ENCODE peak calls at places on chromosome 17, in nine cellular contexts. P, U, N, J, V, T, D, B and K are unnamed samples.

GRCh38 chr17:78485416-78486168 is 91.6 kb downstream of the DNAH17 start:
- DNase-seq in P (no peak), U (no peak), N (no peak), J (no peak), V (no peak), T (no peak), D (no peak), B (no peak), K (no peak)

GRCh38 chr17:78205124-78205775 is 8.8 kb upstream of the BIRC5 start:
- DNase-seq in P (no peak), U (no peak), N (no peak), J (no peak), V (no peak), T (no peak), D (no peak), B (no peak), K (no peak)

GRCh38 chr17:78049609-78050008 is 78.9 kb downstream of the TMC6 start:
- DNase-seq in P (no peak), U (no peak), N (no peak), J (no peak), V (no peak), T (no peak), D (no peak), B (no peak), K (no peak)

GRCh38 chr17:32488177-32488542 is 1.4 kb downstream of the CDK5R1 start:
- DNase-seq in P (no peak), U (no peak), N (no peak), J (no peak), V (no peak), T (no peak), D (no peak), B (no peak), K (no peak)

GRCh38 chr17:49362723-49363117 is 670 bp upstream of the ZNF652 start:
- DNase-seq in P (no peak), U (no peak), N (no peak), J (no peak), V (no peak), T (peak), D (no peak), B (no peak), K (no peak)

GRCh38 chr17:81340606-81341346 is 45.7 kb upstream of the SLC38A10 start:
- DNase-seq in P (peak), U (peak), N (no peak), J (no peak), V (no peak), T (no peak), D (no peak), B (no peak), K (peak)

GRCh38 chr17:73747221-73748002 is 103.2 kb upstream of the SDK2 start:
- DNase-seq in P (no peak), U (no peak), N (no peak), J (no peak), V (no peak), T (no peak), D (no peak), B (no peak), K (no peak)

GRCh38 chr17:34692932-34693331 is 113.5 kb downstream of the TMEM132E start:
- DNase-seq in P (no peak), U (no peak), N (no peak), J (no peak), V (no peak), T (peak), D (no peak), B (no peak), K (no peak)

GRCh38 chr17:40118093-40118492 is 3.7 kb upstream of the MSL1 start:
- DNase-seq in P (no peak), U (no peak), N (no peak), J (no peak), V (no peak), T (no peak), D (no peak), B (no peak), K (no peak)

GRCh38 chr17:31744541-31744951 is 114.5 kb downstream of the COPRS start:
- DNase-seq in P (no peak), U (no peak), N (no peak), J (no peak), V (no peak), T (no peak), D (no peak), B (no peak), K (no peak)

GRCh38 chr17:66386789-66387351 is 84.5 kb downstream of the PRKCA start:
- DNase-seq in P (no peak), U (no peak), N (no peak), J (no peak), V (no peak), T (peak), D (no peak), B (no peak), K (peak)

GRCh38 chr17:6713130-6713917 is at the start of gene SLC13A5:
- DNase-seq in P (no peak), U (peak), N (peak), J (peak), V (no peak), T (no peak), D (peak), B (no peak), K (no peak)

GRCh38 chr17:67218385-67218950 is 26.5 kb downstream of the HELZ start:
- DNase-seq in P (no peak), U (peak), N (no peak), J (no peak), V (no peak), T (no peak), D (no peak), B (no peak), K (no peak)

GRCh38 chr17:45645330-45645729 is 138.8 kb upstream of the CRHR1 start:
- DNase-seq in P (no peak), U (no peak), N (no peak), J (no peak), V (no peak), T (no peak), D (no peak), B (no peak), K (no peak)

GRCh38 chr17:62807812-62808575 is at the start of gene MARCHF10:
- DNase-seq in P (peak), U (no peak), N (no peak), J (peak), V (no peak), T (peak), D (peak), B (peak), K (peak)

GRCh38 chr17:39699818-39700147 is at the start of gene ERBB2:
- DNase-seq in P (no peak), U (peak), N (peak), J (no peak), V (no peak), T (peak), D (peak), B (no peak), K (peak)

GRCh38 chr17:20184191-20184590 is 175.0 kb downstream of the SPECC1 start:
- DNase-seq in P (no peak), U (no peak), N (no peak), J (no peak), V (no peak), T (no peak), D (no peak), B (no peak), K (no peak)

GRCh38 chr17:9241371-9241712 is 220.0 kb downstream of the NTN1 start:
- DNase-seq in P (no peak), U (peak), N (peak), J (peak), V (no peak), T (no peak), D (peak), B (no peak), K (no peak)

GRCh38 chr17:39757931-39758873 is 20.5 kb downstream of the GRB7 start:
- DNase-seq in P (no peak), U (no peak), N (no peak), J (no peak), V (peak), T (no peak), D (no peak), B (peak), K (no peak)

GRCh38 chr17:50393700-50394099 is 3.6 kb downstream of the LRRC59 start:
- DNase-seq in P (no peak), U (no peak), N (no peak), J (no peak), V (no peak), T (no peak), D (no peak), B (no peak), K (no peak)

GRCh38 chr17:15966183-15966878 is 21.4 kb downstream of the ADORA2B start:
- DNase-seq in P (peak), U (no peak), N (no peak), J (no peak), V (no peak), T (no peak), D (no peak), B (no peak), K (peak)

GRCh38 chr17:65227637-65228036 is 90.5 kb downstream of the RGS9 start:
- DNase-seq in P (no peak), U (no peak), N (no peak), J (no peak), V (no peak), T (no peak), D (no peak), B (no peak), K (no peak)

GRCh38 chr17:30812218-30813177 is 12.0 kb downstream of the CRLF3 start:
- DNase-seq in P (no peak), U (peak), N (no peak), J (no peak), V (no peak), T (peak), D (no peak), B (no peak), K (peak)

GRCh38 chr17:9924735-9925191 is 19.7 kb upstream of the RCVRN start:
- DNase-seq in P (no peak), U (peak), N (no peak), J (no peak), V (no peak), T (peak), D (no peak), B (no peak), K (peak)

GRCh38 chr17:83121921-83122820 is 42.8 kb downstream of the METRNL start:
- DNase-seq in P (peak), U (no peak), N (no peak), J (peak), V (no peak), T (no peak), D (peak), B (no peak), K (no peak)

GRCh38 chr17:79982986-79983385 is 52.7 kb downstream of the TBC1D16 start:
- DNase-seq in P (peak), U (no peak), N (no peak), J (no peak), V (peak), T (no peak), D (peak), B (no peak), K (no peak)

GRCh38 chr17:50201226-50201854 is at the start of gene COL1A1:
- DNase-seq in P (peak), U (peak), N (peak), J (no peak), V (no peak), T (no peak), D (peak), B (no peak), K (no peak)

GRCh38 chr17:62869885-62870580 is 61.9 kb upstream of the MARCHF10 start:
- DNase-seq in P (no peak), U (no peak), N (no peak), J (no peak), V (no peak), T (peak), D (no peak), B (no peak), K (peak)

GRCh38 chr17:80264048-80264792 is 3.6 kb downstream of the RNF213 start:
- DNase-seq in P (peak), U (no peak), N (no peak), J (no peak), V (peak), T (no peak), D (no peak), B (peak), K (no peak)

GRCh38 chr17:44108440-44109311 is 14.8 kb downstream of the HDAC5 start:
- DNase-seq in P (no peak), U (peak), N (peak), J (peak), V (no peak), T (no peak), D (peak), B (no peak), K (no peak)
- H3K27ac ChIP-seq in P (peak), U (peak), N (peak), J (peak), V (no peak), T (peak), D (peak), B (no peak), K (no peak)

GRCh38 chr17:47621293-47622178 is 28.2 kb upstream of the KPNB1 start:
- DNase-seq in P (no peak), U (peak), N (peak), J (peak), V (no peak), T (peak), D (peak), B (no peak), K (peak)
- H3K27ac ChIP-seq in P (no peak), U (peak), N (peak), J (peak), V (no peak), T (peak), D (peak), B (no peak), K (peak)

DNA sequence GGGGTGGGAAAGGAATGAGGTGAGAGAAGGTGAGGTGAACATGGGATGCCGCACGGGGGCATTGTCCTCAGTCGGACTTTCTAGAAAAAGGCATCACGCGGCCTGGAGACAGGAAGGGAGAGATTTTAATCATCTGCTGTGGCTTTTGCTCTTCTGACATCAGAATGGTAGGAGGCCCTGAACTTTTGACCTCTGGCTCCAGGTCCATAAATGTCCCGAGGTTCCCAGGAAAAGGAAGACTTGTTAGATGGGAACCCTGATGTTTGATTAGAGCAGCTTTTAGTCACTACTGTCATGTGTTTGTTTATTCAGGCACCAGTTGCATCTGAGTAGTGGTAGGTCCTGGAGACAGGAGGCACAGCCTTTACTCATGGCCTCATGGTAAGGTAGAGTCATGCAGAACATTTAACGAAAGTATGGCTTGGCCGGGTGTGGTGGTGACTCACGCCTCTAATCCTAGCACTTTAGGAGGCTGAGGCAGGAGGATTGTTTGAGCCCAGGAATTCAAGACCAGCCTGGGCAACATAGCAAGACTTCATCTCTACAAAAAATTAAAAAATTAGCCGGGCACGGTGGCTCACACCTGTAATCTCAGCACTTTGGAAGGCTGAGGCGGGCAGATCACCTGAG is 203.1 kb downstream of the MSI2 start:
- DNase-seq in P (no peak), U (peak), N (no peak), J (no peak), V (no peak), T (no peak), D (no peak), B (no peak), K (peak)
- H3K27ac ChIP-seq in P (no peak), U (peak), N (no peak), J (no peak), V (no peak), T (no peak), D (no peak), B (no peak), K (peak)

GRCh38 chr17:8062807-8063483 is 24.1 kb downstream of the ALOX15B start:
- DNase-seq in P (no peak), U (no peak), N (no peak), J (no peak), V (no peak), T (no peak), D (no peak), B (no peak), K (no peak)

GRCh38 chr17:8062435-8062806 is 23.6 kb downstream of the ALOX15B start:
- DNase-seq in P (no peak), U (peak), N (no peak), J (no peak), V (no peak), T (no peak), D (no peak), B (no peak), K (peak)

GRCh38 chr17:8064590-8065019 is 22.9 kb downstream of the ALOX12B start:
- DNase-seq in P (peak), U (no peak), N (no peak), J (no peak), V (no peak), T (no peak), D (peak), B (no peak), K (no peak)

GRCh38 chr17:8066841-8067775 is 20.4 kb downstream of the ALOX12B start:
- DNase-seq in P (peak), U (no peak), N (no peak), J (no peak), V (no peak), T (no peak), D (peak), B (no peak), K (peak)

DNA sequence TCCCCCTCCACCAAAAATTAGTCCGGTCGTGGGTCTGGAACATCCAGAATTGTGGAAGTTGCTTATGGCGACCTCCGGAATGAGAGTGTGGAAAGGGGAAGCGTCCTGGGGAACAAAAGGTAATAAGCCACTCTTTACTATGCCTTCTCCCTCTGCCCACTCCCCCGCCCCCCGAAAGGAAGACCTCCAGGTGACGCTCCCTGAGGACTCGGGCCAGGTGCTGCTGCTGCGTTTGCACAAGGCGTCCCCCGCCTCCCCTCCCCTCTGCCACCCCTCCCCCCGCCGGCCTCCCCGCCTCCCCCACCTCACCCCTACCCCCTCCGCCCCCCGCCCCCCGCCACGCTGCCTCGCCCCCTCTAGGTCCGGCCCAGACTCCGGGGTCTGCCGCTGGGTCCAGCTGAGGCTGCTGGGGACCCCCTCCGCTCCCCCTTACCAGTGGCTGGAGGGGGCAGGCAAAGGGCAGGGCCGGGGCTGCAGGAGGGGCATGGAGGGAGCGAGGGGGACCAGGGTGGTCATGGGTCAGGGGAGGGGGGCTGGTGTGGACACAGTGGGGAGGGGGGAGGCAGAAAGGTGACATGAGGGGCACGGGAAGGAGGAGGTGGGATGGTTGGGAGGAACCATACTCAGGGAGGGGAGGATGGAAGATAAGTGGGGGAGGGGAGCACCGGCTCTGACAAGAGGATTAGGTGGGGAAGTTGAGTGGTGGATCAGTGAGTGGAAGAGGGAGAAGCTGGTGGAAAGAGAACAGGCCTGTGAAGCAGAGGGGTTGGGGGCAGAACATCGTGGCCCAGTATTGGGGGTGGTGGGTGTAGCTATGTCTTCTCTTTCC is 23.5 kb downstream of the ALOX12B start:
- DNase-seq in P (peak), U (no peak), N (no peak), J (no peak), V (peak), T (no peak), D (peak), B (no peak), K (no peak)
- H3K27ac ChIP-seq in P (no peak), U (no peak), N (no peak), J (no peak), V (no peak), T (no peak), D (no peak), B (no peak), K (no peak)

GRCh38 chr17:55300479-55301290 is 35.9 kb downstream of the HLF start:
- DNase-seq in P (no peak), U (no peak), N (no peak), J (no peak), V (no peak), T (no peak), D (no peak), B (no peak), K (no peak)
- H3K27ac ChIP-seq in P (no peak), U (no peak), N (no peak), J (no peak), V (no peak), T (no peak), D (no peak), B (no peak), K (no peak)

GRCh38 chr17:1783834-1784611 is 22.2 kb downstream of the SERPINF1 start:
- DNase-seq in P (peak), U (peak), N (peak), J (no peak), V (no peak), T (peak), D (peak), B (no peak), K (peak)
- H3K27ac ChIP-seq in P (peak), U (peak), N (peak), J (peak), V (no peak), T (peak), D (peak), B (no peak), K (no peak)

DNA sequence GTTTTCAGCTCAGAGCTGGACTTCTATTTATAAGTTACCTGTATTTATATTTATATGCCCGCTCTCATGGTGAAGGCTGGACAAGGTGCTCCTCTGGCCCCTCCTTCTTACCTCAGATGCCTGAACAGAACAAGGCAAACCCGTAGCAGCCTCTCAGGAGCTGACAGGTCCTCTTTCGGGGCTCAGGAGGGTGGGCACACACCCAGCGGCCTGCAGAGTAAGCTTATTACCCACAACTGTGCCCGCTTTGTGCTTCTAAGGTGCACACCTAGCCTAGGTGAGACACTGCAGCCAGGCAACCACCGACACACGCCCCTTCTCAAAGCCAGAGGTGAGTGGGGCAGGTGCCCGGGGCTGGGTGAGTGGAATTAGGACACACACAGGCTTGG is 5.3 kb downstream of the NKIRAS2 start:
- DNase-seq in P (peak), U (no peak), N (no peak), J (no peak), V (no peak), T (no peak), D (no peak), B (no peak), K (no peak)
- H3K27ac ChIP-seq in P (peak), U (peak), N (peak), J (peak), V (no peak), T (peak), D (no peak), B (no peak), K (no peak)